ENCODE peak calls at places on chromosomes 2 and 18, in ten cellular contexts. N is activated naive CD8-positive, alpha-beta T cell treated with anti-CD3 and anti-CD28 coated beads for 36 hours; Q is left lung; X is A172; K is activated CD4-positive, alpha-beta T cell treated with anti-CD3 and anti-CD28 coated beads, Interleukin-2, amount 10 ng/mL, durations not matched to agents 7 days and 5 days; P is progenitor cell of endocrine pancreas; A is germinal center; M is fibroblast of the aortic adventitia; F is skeletal muscle cell; V is AG04450. O is an unnamed sample.

GRCh38 chr2:120298173-120298835 is 45.7 kb downstream of the RALB start:
- DNase-seq in N (no peak), Q (no peak), X (peak), K (no peak), P (no peak), A (no peak), M (peak), F (no peak), V (no peak), O (no peak)

GRCh38 chr2:143176606-143177005 is 47.4 kb downstream of the ARHGAP15 start:
- DNase-seq in N (no peak), Q (no peak), X (no peak), K (peak), P (no peak), A (no peak), M (no peak), F (no peak), V (no peak), O (peak)

GRCh38 chr2:171706152-171706803 is 19.0 kb downstream of the DYNC1I2 start:
- DNase-seq in N (no peak), Q (no peak), X (no peak), K (no peak), P (no peak), A (peak), M (peak), F (no peak), V (no peak), O (no peak)

GRCh38 chr2:190627881-190628412 is 20.9 kb upstream of the NAB1 start:
- DNase-seq in N (peak), Q (peak), X (no peak), K (peak), P (no peak), A (peak), M (no peak), F (no peak), V (no peak), O (peak)

GRCh38 chr2:39227628-39228412 is 15.9 kb downstream of the CDKL4 start:
- DNase-seq in N (peak), Q (peak), X (peak), K (peak), P (peak), A (peak), M (peak), F (peak), V (peak), O (peak)

GRCh38 chr18:23718243-23718720 is 29.0 kb downstream of the LAMA3 start:
- DNase-seq in N (no peak), Q (no peak), X (peak), K (no peak), P (no peak), A (no peak), M (peak), F (peak), V (peak), O (no peak)

GRCh38 chr2:27042159-27042661 is 9.3 kb upstream of the AGBL5 start:
- DNase-seq in N (no peak), Q (no peak), X (no peak), K (no peak), P (no peak), A (peak), M (no peak), F (no peak), V (no peak), O (peak)

GRCh38 chr2:74387346-74387745 is 7.2 kb upstream of the DCTN1 start:
- DNase-seq in N (no peak), Q (no peak), X (no peak), K (no peak), P (no peak), A (no peak), M (peak), F (no peak), V (no peak), O (no peak)

GRCh38 chr2:174612960-174613359 is 15.4 kb upstream of the WIPF1 start:
- DNase-seq in N (no peak), Q (no peak), X (no peak), K (no peak), P (no peak), A (no peak), M (no peak), F (no peak), V (no peak), O (no peak)

GRCh38 chr2:234399451-234400246 is 97.2 kb downstream of the ARL4C start:
- DNase-seq in N (peak), Q (no peak), X (no peak), K (no peak), P (no peak), A (no peak), M (peak), F (no peak), V (no peak), O (no peak)

GRCh38 chr2:206275274-206276160 is 1.1 kb downstream of the ZDBF2 start:
- DNase-seq in N (no peak), Q (no peak), X (peak), K (peak), P (no peak), A (no peak), M (peak), F (peak), V (no peak), O (peak)

GRCh38 chr2:222318026-222318711 is 19.4 kb upstream of the PAX3 start:
- DNase-seq in N (peak), Q (peak), X (peak), K (no peak), P (peak), A (peak), M (peak), F (peak), V (peak), O (peak)

GRCh38 chr18:51337406-51337805 is 139.9 kb upstream of the MEX3C start:
- DNase-seq in N (no peak), Q (no peak), X (peak), K (no peak), P (no peak), A (no peak), M (peak), F (peak), V (no peak), O (no peak)

GRCh38 chr2:152520759-152521158 is 185.8 kb downstream of the FMNL2 start:
- DNase-seq in N (no peak), Q (no peak), X (no peak), K (no peak), P (no peak), A (no peak), M (no peak), F (no peak), V (no peak), O (no peak)